ENCODE peak calls at places on chromosomes 4 and X, in nine cellular contexts. One of them, this sample, is unnamed.

GRCh38 chr4:54668031-54668611 is 10.4 kb downstream of the KIT start:
- DNase-seq in fibroblast of mammary gland: no peak
- DNase-seq in AG10803: no peak
- DNase-seq in CD8-positive, alpha-beta memory T cell: no peak
- DNase-seq in fibroblast of the aortic adventitia: no peak
- DNase-seq in body of pancreas: no peak
- DNase-seq in choroid plexus epithelial cell: no peak
- DNase-seq in esophagus squamous epithelium: no peak
- DNase-seq in right cardiac atrium: no peak
- DNase-seq in this sample: no peak

GRCh38 chr4:53651142-53651720 is 59.9 kb upstream of the LNX1 start:
- DNase-seq in fibroblast of mammary gland: no peak
- DNase-seq in AG10803: peak; percentile 46
- DNase-seq in CD8-positive, alpha-beta memory T cell: no peak
- DNase-seq in fibroblast of the aortic adventitia: peak; percentile 64
- DNase-seq in body of pancreas: peak; percentile 37
- DNase-seq in choroid plexus epithelial cell: no peak
- DNase-seq in esophagus squamous epithelium: no peak
- DNase-seq in right cardiac atrium: peak; percentile 59
- DNase-seq in this sample: no peak

GRCh38 chr4:159206427-159206871 is 103.6 kb downstream of the RAPGEF2 start:
- DNase-seq in fibroblast of mammary gland: no peak
- DNase-seq in AG10803: peak; percentile 47
- DNase-seq in CD8-positive, alpha-beta memory T cell: no peak
- DNase-seq in fibroblast of the aortic adventitia: peak; percentile 16
- DNase-seq in body of pancreas: no peak
- DNase-seq in choroid plexus epithelial cell: peak; percentile 52
- DNase-seq in esophagus squamous epithelium: no peak
- DNase-seq in right cardiac atrium: no peak
- DNase-seq in this sample: peak; percentile 33

GRCh38 chrX:45083314-45083713 is 117.4 kb downstream of the DIPK2B start:
- DNase-seq in fibroblast of mammary gland: no peak
- DNase-seq in AG10803: no peak
- DNase-seq in CD8-positive, alpha-beta memory T cell: no peak
- DNase-seq in fibroblast of the aortic adventitia: no peak
- DNase-seq in body of pancreas: no peak
- DNase-seq in choroid plexus epithelial cell: no peak
- DNase-seq in esophagus squamous epithelium: no peak
- DNase-seq in right cardiac atrium: no peak
- DNase-seq in this sample: no peak

GRCh38 chr4:173519130-173520101 is 10.6 kb downstream of the HAND2 start:
- DNase-seq in fibroblast of mammary gland: no peak
- DNase-seq in AG10803: peak; percentile 40
- DNase-seq in CD8-positive, alpha-beta memory T cell: no peak
- DNase-seq in fibroblast of the aortic adventitia: peak; percentile 58
- DNase-seq in body of pancreas: no peak
- DNase-seq in choroid plexus epithelial cell: no peak
- DNase-seq in esophagus squamous epithelium: no peak
- DNase-seq in right cardiac atrium: peak; percentile 78
- DNase-seq in this sample: no peak

GRCh38 chr4:151781026-151781425 is 20.2 kb upstream of the GATB start:
- DNase-seq in fibroblast of mammary gland: no peak
- DNase-seq in AG10803: no peak
- DNase-seq in CD8-positive, alpha-beta memory T cell: no peak
- DNase-seq in fibroblast of the aortic adventitia: no peak
- DNase-seq in body of pancreas: no peak
- DNase-seq in choroid plexus epithelial cell: no peak
- DNase-seq in esophagus squamous epithelium: no peak
- DNase-seq in right cardiac atrium: peak; percentile 58
- DNase-seq in this sample: no peak

GRCh38 chr4:161121451-161121850 is 1042.3 kb downstream of the FSTL5 start:
- DNase-seq in fibroblast of mammary gland: no peak
- DNase-seq in AG10803: no peak
- DNase-seq in CD8-positive, alpha-beta memory T cell: no peak
- DNase-seq in fibroblast of the aortic adventitia: no peak
- DNase-seq in body of pancreas: no peak
- DNase-seq in choroid plexus epithelial cell: peak; percentile 33
- DNase-seq in esophagus squamous epithelium: no peak
- DNase-seq in right cardiac atrium: no peak
- DNase-seq in this sample: no peak

GRCh38 chrX:43836435-43837184 is 45.6 kb downstream of the MAOB start:
- DNase-seq in fibroblast of mammary gland: peak; percentile 34
- DNase-seq in AG10803: peak; percentile 8
- DNase-seq in CD8-positive, alpha-beta memory T cell: no peak
- DNase-seq in fibroblast of the aortic adventitia: peak; percentile 52
- DNase-seq in body of pancreas: no peak
- DNase-seq in choroid plexus epithelial cell: peak; percentile 37
- DNase-seq in esophagus squamous epithelium: no peak
- DNase-seq in right cardiac atrium: no peak
- DNase-seq in this sample: peak; percentile 42

GRCh38 chr4:15668566-15669435 is 12.8 kb upstream of the FAM200B start:
- DNase-seq in fibroblast of mammary gland: no peak
- DNase-seq in AG10803: no peak
- DNase-seq in CD8-positive, alpha-beta memory T cell: no peak
- DNase-seq in fibroblast of the aortic adventitia: no peak
- DNase-seq in body of pancreas: no peak
- DNase-seq in choroid plexus epithelial cell: no peak
- DNase-seq in esophagus squamous epithelium: no peak
- DNase-seq in right cardiac atrium: no peak
- DNase-seq in this sample: no peak

GRCh38 chrX:125004799-125005198 is 314.9 kb upstream of the TEX13C start:
- DNase-seq in fibroblast of mammary gland: no peak
- DNase-seq in AG10803: no peak
- DNase-seq in CD8-positive, alpha-beta memory T cell: no peak
- DNase-seq in fibroblast of the aortic adventitia: no peak
- DNase-seq in body of pancreas: no peak
- DNase-seq in choroid plexus epithelial cell: no peak
- DNase-seq in esophagus squamous epithelium: no peak
- DNase-seq in right cardiac atrium: no peak
- DNase-seq in this sample: peak; percentile 2

GRCh38 chr4:77849278-77849965 is 13.2 kb upstream of the MRPL1 start:
- DNase-seq in fibroblast of mammary gland: no peak
- DNase-seq in AG10803: no peak
- DNase-seq in CD8-positive, alpha-beta memory T cell: no peak
- DNase-seq in fibroblast of the aortic adventitia: no peak
- DNase-seq in body of pancreas: no peak
- DNase-seq in choroid plexus epithelial cell: no peak
- DNase-seq in esophagus squamous epithelium: no peak
- DNase-seq in right cardiac atrium: no peak
- DNase-seq in this sample: no peak

GRCh38 chr4:98744372-98745150 is 86.2 kb upstream of the TSPAN5 start:
- DNase-seq in fibroblast of mammary gland: no peak
- DNase-seq in AG10803: no peak
- DNase-seq in CD8-positive, alpha-beta memory T cell: no peak
- DNase-seq in fibroblast of the aortic adventitia: no peak
- DNase-seq in body of pancreas: no peak
- DNase-seq in choroid plexus epithelial cell: no peak
- DNase-seq in esophagus squamous epithelium: no peak
- DNase-seq in right cardiac atrium: no peak
- DNase-seq in this sample: no peak

GRCh38 chr4:14863420-14864364 is 138.6 kb upstream of the CPEB2 start:
- DNase-seq in fibroblast of mammary gland: peak; percentile 25
- DNase-seq in AG10803: peak; percentile 12
- DNase-seq in CD8-positive, alpha-beta memory T cell: no peak
- DNase-seq in fibroblast of the aortic adventitia: no peak
- DNase-seq in body of pancreas: no peak
- DNase-seq in choroid plexus epithelial cell: no peak
- DNase-seq in esophagus squamous epithelium: no peak
- DNase-seq in right cardiac atrium: no peak
- DNase-seq in this sample: no peak

GRCh38 chr4:147378780-147379179 is 102.1 kb upstream of the EDNRA start:
- DNase-seq in fibroblast of mammary gland: no peak
- DNase-seq in AG10803: no peak
- DNase-seq in CD8-positive, alpha-beta memory T cell: no peak
- DNase-seq in fibroblast of the aortic adventitia: no peak
- DNase-seq in body of pancreas: no peak
- DNase-seq in choroid plexus epithelial cell: no peak
- DNase-seq in esophagus squamous epithelium: no peak
- DNase-seq in right cardiac atrium: no peak
- DNase-seq in this sample: no peak

GRCh38 chr4:159142254-159142653 is 39.4 kb downstream of the RAPGEF2 start:
- DNase-seq in fibroblast of mammary gland: peak; percentile 74
- DNase-seq in AG10803: peak; percentile 52
- DNase-seq in CD8-positive, alpha-beta memory T cell: no peak
- DNase-seq in fibroblast of the aortic adventitia: peak; percentile 45
- DNase-seq in body of pancreas: no peak
- DNase-seq in choroid plexus epithelial cell: peak; percentile 67
- DNase-seq in esophagus squamous epithelium: no peak
- DNase-seq in right cardiac atrium: no peak
- DNase-seq in this sample: no peak

GRCh38 chr4:36243355-36244256 is 708 bp downstream of the ARAP2 start:
- DNase-seq in fibroblast of mammary gland: peak; percentile 20
- DNase-seq in AG10803: no peak
- DNase-seq in CD8-positive, alpha-beta memory T cell: peak; percentile 65
- DNase-seq in fibroblast of the aortic adventitia: no peak
- DNase-seq in body of pancreas: peak; percentile 47
- DNase-seq in choroid plexus epithelial cell: peak; percentile 29
- DNase-seq in esophagus squamous epithelium: peak; percentile 4
- DNase-seq in right cardiac atrium: peak; percentile 82
- DNase-seq in this sample: peak; percentile 73

GRCh38 chrX:43898406-43898805 is 16.2 kb upstream of the MAOB start:
- DNase-seq in fibroblast of mammary gland: no peak
- DNase-seq in AG10803: no peak
- DNase-seq in CD8-positive, alpha-beta memory T cell: no peak
- DNase-seq in fibroblast of the aortic adventitia: no peak
- DNase-seq in body of pancreas: no peak
- DNase-seq in choroid plexus epithelial cell: no peak
- DNase-seq in esophagus squamous epithelium: no peak
- DNase-seq in right cardiac atrium: no peak
- DNase-seq in this sample: no peak

GRCh38 chr4:168569066-168569908 is 72.4 kb downstream of the PALLD start:
- DNase-seq in fibroblast of mammary gland: peak; percentile 52
- DNase-seq in AG10803: peak; percentile 40
- DNase-seq in CD8-positive, alpha-beta memory T cell: no peak
- DNase-seq in fibroblast of the aortic adventitia: peak; percentile 45
- DNase-seq in body of pancreas: peak; percentile 52
- DNase-seq in choroid plexus epithelial cell: peak; percentile 68
- DNase-seq in esophagus squamous epithelium: no peak
- DNase-seq in right cardiac atrium: no peak
- DNase-seq in this sample: peak; percentile 72

GRCh38 chrX:153490217-153490616 is 4.6 kb upstream of the BGN start:
- DNase-seq in fibroblast of mammary gland: no peak
- DNase-seq in AG10803: no peak
- DNase-seq in CD8-positive, alpha-beta memory T cell: no peak
- DNase-seq in fibroblast of the aortic adventitia: no peak
- DNase-seq in body of pancreas: no peak
- DNase-seq in choroid plexus epithelial cell: no peak
- DNase-seq in esophagus squamous epithelium: no peak
- DNase-seq in right cardiac atrium: no peak
- DNase-seq in this sample: no peak

This sample was measured in astrocyte of the hippocampus.